ENCODE peak calls at places on chromosomes 12 and 14, in five cellular contexts. F is mesendoderm, Y is IMR-90, G is H1, Z is trophoblast cell. A is an unnamed sample.

GRCh38 chr12:51128905-51129304 is 44.0 kb downstream of the TFCP2 start:
- DNase-seq in Z (no peak), F (no peak), Y (peak; percentile 51), G (no peak), A (no peak)

GRCh38 chr12:75329918-75330826 is at the start of gene CAPS2:
- DNase-seq in F (peak; percentile 88), Z (peak; percentile 79), Y (peak; percentile 84), G (peak; percentile 36), A (peak; percentile 85)

GRCh38 chr14:65098586-65098985 is 3.7 kb downstream of the MAX start:
- DNase-seq in F (no peak), Z (no peak), G (no peak), Y (peak; percentile 46), A (no peak)

GRCh38 chr12:119308743-119309456 is 25.6 kb upstream of the CCDC60 start:
- DNase-seq in G (no peak), Z (peak; percentile 20), Y (no peak), F (peak; percentile 59), A (peak; percentile 20)

GRCh38 chr14:32397871-32398640 is 69.0 kb downstream of the AKAP6 start:
- DNase-seq in F (no peak), Z (no peak), Y (peak; percentile 44), G (no peak), A (no peak)

GRCh38 chr12:124913474-124914391 is 717 bp downstream of the UBC start:
- DNase-seq in Y (peak; percentile 68), F (peak; percentile 92), Z (peak; percentile 82), G (no peak), A (no peak)

GRCh38 chr12:113135178-113136127 is at the start of gene RASAL1:
- DNase-seq in Z (no peak), Y (no peak), G (peak; percentile 70), F (peak; percentile 86), A (no peak)

GRCh38 chr14:41222581-41222980 is 384.1 kb upstream of the LRFN5 start:
- DNase-seq in F (no peak), Z (no peak), Y (no peak), G (no peak), A (no peak)

GRCh38 chr14:52399886-52400599 is 85.9 kb downstream of the PTGER2 start:
- DNase-seq in G (no peak), Y (peak; percentile 74), Z (no peak), F (peak; percentile 7), A (no peak)

GRCh38 chr14:99277534-99277933 is 5.5 kb upstream of the BCL11B start:
- DNase-seq in G (no peak), Y (no peak), Z (no peak), F (peak; percentile 67), A (no peak)

GRCh38 chr12:104218935-104219334 is 3.4 kb downstream of the TXNRD1 start:
- DNase-seq in Y (peak; percentile 74), G (no peak), Z (no peak), F (no peak), A (no peak)

GRCh38 chr14:93281937-93282336 is 50.9 kb downstream of the BTBD7 start:
- DNase-seq in F (no peak), Z (no peak), G (no peak), Y (peak; percentile 54), A (no peak)

GRCh38 chr14:93280743-93281142 is 52.1 kb downstream of the BTBD7 start:
- DNase-seq in Z (no peak), Y (no peak), G (no peak), F (no peak), A (no peak)

GRCh38 chr14:93285048-93285447 is 47.8 kb downstream of the BTBD7 start:
- DNase-seq in Z (no peak), Y (peak; percentile 31), G (no peak), F (no peak), A (no peak)

DNA sequence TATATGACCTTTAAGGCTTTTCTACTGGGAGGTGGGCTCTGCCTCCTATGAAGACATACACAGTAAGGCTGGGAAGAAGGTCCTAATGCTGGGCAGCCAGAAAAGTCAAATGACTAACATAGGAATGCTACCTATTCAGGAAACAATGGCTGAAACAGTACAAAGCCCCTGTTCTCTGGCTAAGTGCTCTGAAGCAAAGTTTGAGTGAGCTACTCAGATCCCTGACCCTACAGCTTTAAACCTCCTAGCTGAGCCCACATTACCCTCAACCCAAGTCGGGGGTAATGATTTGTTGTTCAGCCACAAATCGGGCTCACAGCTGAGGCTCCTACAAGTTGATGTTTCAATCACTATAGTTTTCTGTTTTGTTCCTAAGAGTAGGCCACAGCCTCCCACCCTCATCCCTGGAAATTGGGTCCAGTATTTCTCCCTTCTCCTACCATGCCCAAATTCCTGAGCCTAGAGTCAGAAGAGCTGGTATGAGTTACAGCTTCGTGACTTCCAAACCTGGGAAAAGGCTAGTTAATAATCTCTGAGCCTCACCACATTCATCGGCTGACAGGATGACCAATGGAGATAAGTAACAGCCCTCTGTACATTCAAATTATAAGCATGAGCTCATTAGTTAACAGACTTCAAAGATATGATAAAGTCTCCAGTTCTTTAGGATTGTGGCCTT is 46.5 kb downstream of the BTBD7 start:
- DNase-seq in F (peak; percentile 59), G (no peak), Y (peak; percentile 14), Z (peak; percentile 63), A (no peak)
- H2BK5ac ChIP-seq in F (no peak overlapping the region), G (no peak overlapping the region), Y (no peak overlapping the region), Z (peak overlapping the region; percentile 12), A (no peak overlapping the region)

GRCh38 chr12:3604281-3604680 is 113.3 kb downstream of the PRMT8 start:
- DNase-seq in Y (no peak), G (no peak), Z (no peak), F (no peak), A (no peak)
- H3K4me3 ChIP-seq in Y (no peak overlapping the region), G (no peak overlapping the region), Z (no peak overlapping the region), F (no peak overlapping the region), A (no peak overlapping the region)

GRCh38 chr14:50116986-50117385 is 614 bp upstream of the VCPKMT start:
- DNase-seq in G (no peak), Z (no peak), F (no peak), Y (no peak), A (no peak)
- H3K4me2 ChIP-seq in G (peak overlapping the region; percentile 67), Z (peak overlapping the region; percentile 42), F (no peak overlapping the region), Y (peak overlapping the region; percentile 80), A (no peak overlapping the region)

DNA sequence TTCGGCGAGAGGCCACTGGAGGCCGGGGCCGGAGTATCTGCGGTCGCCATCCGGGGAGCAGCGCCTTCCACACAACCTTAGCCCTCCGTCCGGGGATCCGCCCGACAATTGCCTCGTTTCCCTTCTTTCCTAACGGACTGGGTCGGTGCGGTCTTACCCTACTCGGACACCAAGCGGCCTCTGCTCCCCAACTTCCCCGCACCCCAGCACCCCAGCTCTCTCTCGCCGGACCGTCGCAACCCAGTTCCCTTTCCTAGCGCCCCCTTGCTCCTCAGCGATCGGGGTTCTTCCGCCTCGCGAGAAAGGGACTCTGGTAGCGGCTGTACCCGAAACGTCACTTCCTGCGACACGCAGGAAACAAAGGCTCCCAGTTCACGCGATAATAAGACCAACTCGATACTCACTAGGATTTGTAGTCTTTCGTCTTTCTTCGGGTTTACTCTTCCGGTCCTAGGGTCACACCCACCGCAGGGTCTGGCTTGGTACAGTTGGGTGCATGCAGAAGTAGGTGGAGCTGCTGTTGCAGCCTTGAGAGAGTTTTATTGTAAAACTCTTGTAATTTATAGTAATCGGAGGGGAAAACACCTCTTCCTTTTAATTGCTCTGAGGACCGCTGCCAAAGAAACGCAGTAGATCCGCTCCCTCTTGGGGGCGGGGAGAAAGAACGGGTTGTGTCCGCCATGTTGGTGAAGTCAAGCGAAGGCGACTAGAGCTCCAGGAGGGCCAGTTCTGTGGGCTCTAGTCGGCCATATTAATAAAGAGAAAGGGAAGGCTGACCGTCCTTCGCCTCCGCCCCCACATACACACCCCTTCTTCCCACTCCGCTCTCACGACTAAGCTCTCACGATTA is at the start of the genes THAP2 and ZFC3H1:
- DNase-seq in G (peak; percentile 79), F (peak; percentile 100), Z (peak; percentile 96), Y (peak; percentile 100), A (peak; percentile 97)
- H2BK5ac ChIP-seq in G (peak within 1 kb of the TSS; percentile 100), F (peak within 1 kb of the TSS; percentile 68), Z (peak within 1 kb of the TSS; percentile 50), Y (peak within 1 kb of the TSS; percentile 90), A (peak within 1 kb of the TSS; percentile 90)

GRCh38 chr12:121238604-121239334 is 28.8 kb downstream of the P2RX4 start:
- DNase-seq in Z (no peak), G (no peak), F (peak; percentile 29), Y (no peak), A (no peak)

GRCh38 chr12:121239704-121240420 is 29.9 kb downstream of the P2RX4 start:
- DNase-seq in Y (no peak), F (no peak), G (no peak), Z (no peak), A (no peak)

GRCh38 chr12:121240484-121241202 is 30.7 kb downstream of the P2RX4 start:
- DNase-seq in G (no peak), Z (no peak), F (peak; percentile 40), Y (no peak), A (no peak)

GRCh38 chr12:121239335-121239678 is 29.4 kb downstream of the P2RX4 start:
- DNase-seq in Z (no peak), Y (no peak), G (no peak), F (no peak), A (no peak)

DNA sequence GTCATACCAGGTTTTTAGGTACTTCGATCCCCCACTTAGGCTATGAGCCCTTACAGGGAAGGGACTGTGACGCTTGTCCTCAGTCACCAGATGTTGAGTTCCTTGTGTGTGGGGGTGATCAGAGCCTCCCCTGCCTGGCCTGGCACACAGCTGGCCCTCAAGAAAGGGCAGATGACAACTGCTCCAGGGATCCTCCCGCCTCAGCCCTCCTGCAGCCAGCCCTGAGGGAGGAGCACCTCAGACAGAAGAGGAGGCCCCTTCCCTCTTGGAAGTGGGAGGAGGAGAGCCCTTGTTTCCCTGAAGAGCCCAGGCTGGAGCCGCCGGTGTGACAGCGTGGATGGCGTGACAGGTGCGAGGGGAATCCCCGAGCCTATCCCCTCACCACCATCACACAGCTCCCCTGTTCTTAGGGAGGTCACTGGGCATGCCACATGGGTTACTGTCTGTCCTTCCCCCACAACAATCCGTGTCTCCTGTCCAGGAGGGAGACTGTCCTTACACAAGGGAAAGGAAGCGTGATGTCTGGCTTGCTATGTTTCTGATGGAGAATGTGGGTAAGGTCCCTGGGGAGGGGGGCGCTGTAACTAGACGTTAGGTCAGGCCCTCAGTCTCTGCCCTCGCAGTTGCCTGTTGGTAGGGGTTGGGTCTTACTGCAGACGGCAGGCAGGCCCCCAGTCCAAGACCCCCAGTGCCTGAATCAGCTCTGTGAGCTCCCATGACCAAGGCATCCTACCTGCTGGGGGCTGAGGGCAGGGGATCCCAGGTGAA is 31.5 kb downstream of the P2RX4 start:
- DNase-seq in F (no peak), Z (no peak), Y (no peak), G (no peak), A (no peak)
- H3K4me3 ChIP-seq in F (no peak overlapping the region), Z (peak overlapping the region; percentile 2), Y (no peak overlapping the region), G (no peak overlapping the region), A (no peak overlapping the region)

GRCh38 chr14:22824711-22825359 is 4.9 kb upstream of the MRPL52 start:
- DNase-seq in G (no peak), F (peak; percentile 85), Z (no peak), Y (peak; percentile 98), A (no peak)
- H3K4me2 ChIP-seq in G (no peak overlapping the region), F (no peak overlapping the region), Z (peak overlapping the region; percentile 17), Y (peak overlapping the region; percentile 52), A (no peak overlapping the region)

GRCh38 chr14:72737560-72737943 is 156.3 kb downstream of the DPF3 start:
- DNase-seq in Y (no peak), Z (no peak), F (no peak), G (no peak), A (no peak)
- H2BK5ac ChIP-seq in Y (no peak overlapping the region), Z (no peak overlapping the region), F (no peak overlapping the region), G (no peak overlapping the region), A (no peak overlapping the region)

GRCh38 chr12:28781671-28782652 is 367.1 kb upstream of the FAR2 start:
- DNase-seq in Z (peak; percentile 31), F (peak; percentile 69), G (no peak), Y (no peak), A (no peak)
- H3K4me3 ChIP-seq in Z (no peak overlapping the region), F (no peak overlapping the region), G (no peak overlapping the region), Y (no peak overlapping the region), A (no peak overlapping the region)